ENCODE peak calls at places on chromosomes 6 and 20, in eight cellular contexts. One of them, this sample, is unnamed.

GRCh38 chr6:56699066-56699654 is 56.5 kb upstream of the DST start:
- DNase-seq in fibroblast of lung: no peak
- DNase-seq in CD8-positive, alpha-beta T cell: no peak
- DNase-seq in GM23338: no peak
- DNase-seq in mucosa of descending colon: no peak
- DNase-seq in HFFc6: peak
- DNase-seq in cardiac muscle cell: peak
- DNase-seq in GM13977: peak
- DNase-seq in this sample: no peak

GRCh38 chr6:134720353-134721094 is 229.4 kb downstream of the ALDH8A1 start:
- DNase-seq in cardiac muscle cell: peak
- DNase-seq in mucosa of descending colon: no peak
- DNase-seq in CD8-positive, alpha-beta T cell: no peak
- DNase-seq in HFFc6: no peak
- DNase-seq in GM13977: no peak
- DNase-seq in GM23338: no peak
- DNase-seq in fibroblast of lung: no peak
- DNase-seq in this sample: no peak

GRCh38 chr6:69308584-69308983 is 488.2 kb downstream of the LMBRD1 start:
- DNase-seq in GM13977: no peak
- DNase-seq in mucosa of descending colon: no peak
- DNase-seq in CD8-positive, alpha-beta T cell: no peak
- DNase-seq in HFFc6: no peak
- DNase-seq in fibroblast of lung: no peak
- DNase-seq in GM23338: no peak
- DNase-seq in cardiac muscle cell: no peak
- DNase-seq in this sample: no peak

GRCh38 chr20:2815242-2815900 is 584 bp downstream of the C20orf141 start:
- DNase-seq in HFFc6: no peak
- DNase-seq in fibroblast of lung: no peak
- DNase-seq in GM23338: no peak
- DNase-seq in GM13977: no peak
- DNase-seq in cardiac muscle cell: no peak
- DNase-seq in mucosa of descending colon: no peak
- DNase-seq in CD8-positive, alpha-beta T cell: no peak
- DNase-seq in this sample: no peak

GRCh38 chr20:62664316-62664971 is 22.1 kb downstream of the SLCO4A1 start:
- DNase-seq in CD8-positive, alpha-beta T cell: no peak
- DNase-seq in HFFc6: no peak
- DNase-seq in mucosa of descending colon: no peak
- DNase-seq in cardiac muscle cell: no peak
- DNase-seq in GM13977: no peak
- DNase-seq in GM23338: no peak
- DNase-seq in fibroblast of lung: no peak
- DNase-seq in this sample: no peak

GRCh38 chr6:137493218-137494038 is 766 bp downstream of the OLIG3 start:
- DNase-seq in GM13977: peak
- DNase-seq in mucosa of descending colon: peak
- DNase-seq in cardiac muscle cell: no peak
- DNase-seq in CD8-positive, alpha-beta T cell: no peak
- DNase-seq in fibroblast of lung: no peak
- DNase-seq in HFFc6: no peak
- DNase-seq in GM23338: peak
- DNase-seq in this sample: no peak

GRCh38 chr20:43755390-43755789 is 28.6 kb upstream of the GTSF1L start:
- DNase-seq in cardiac muscle cell: peak
- DNase-seq in GM13977: no peak
- DNase-seq in GM23338: no peak
- DNase-seq in fibroblast of lung: peak
- DNase-seq in CD8-positive, alpha-beta T cell: no peak
- DNase-seq in mucosa of descending colon: no peak
- DNase-seq in HFFc6: peak
- DNase-seq in this sample: no peak

GRCh38 chr6:116969211-116969863 is 92.3 kb downstream of the RFX6 start:
- DNase-seq in HFFc6: peak
- DNase-seq in CD8-positive, alpha-beta T cell: no peak
- DNase-seq in GM13977: peak
- DNase-seq in GM23338: peak
- DNase-seq in fibroblast of lung: peak
- DNase-seq in mucosa of descending colon: no peak
- DNase-seq in cardiac muscle cell: peak
- DNase-seq in this sample: peak

GRCh38 chr20:21099653-21100589 is 6.2 kb downstream of the LINC00237 start:
- DNase-seq in fibroblast of lung: no peak
- DNase-seq in CD8-positive, alpha-beta T cell: peak
- DNase-seq in HFFc6: no peak
- DNase-seq in GM13977: peak
- DNase-seq in cardiac muscle cell: peak
- DNase-seq in mucosa of descending colon: peak
- DNase-seq in GM23338: peak
- DNase-seq in this sample: no peak

GRCh38 chr6:165820934-165821333 is 157.9 kb upstream of the PDE10A start:
- DNase-seq in CD8-positive, alpha-beta T cell: no peak
- DNase-seq in GM23338: no peak
- DNase-seq in GM13977: no peak
- DNase-seq in cardiac muscle cell: no peak
- DNase-seq in HFFc6: no peak
- DNase-seq in fibroblast of lung: no peak
- DNase-seq in mucosa of descending colon: no peak
- DNase-seq in this sample: no peak

GRCh38 chr6:193773-194310 is 98.4 kb upstream of the DUSP22 start:
- DNase-seq in GM13977: peak
- DNase-seq in fibroblast of lung: no peak
- DNase-seq in cardiac muscle cell: no peak
- DNase-seq in HFFc6: no peak
- DNase-seq in CD8-positive, alpha-beta T cell: peak
- DNase-seq in mucosa of descending colon: no peak
- DNase-seq in GM23338: no peak
- DNase-seq in this sample: no peak

GRCh38 chr6:135475292-135475886 is 22.2 kb downstream of the AHI1 start:
- DNase-seq in HFFc6: peak
- DNase-seq in CD8-positive, alpha-beta T cell: no peak
- DNase-seq in GM13977: no peak
- DNase-seq in mucosa of descending colon: no peak
- DNase-seq in fibroblast of lung: no peak
- DNase-seq in cardiac muscle cell: no peak
- DNase-seq in GM23338: no peak
- DNase-seq in this sample: peak

GRCh38 chr6:708237-708598 is 15.3 kb upstream of the EXOC2 start:
- DNase-seq in mucosa of descending colon: no peak
- DNase-seq in CD8-positive, alpha-beta T cell: no peak
- DNase-seq in GM23338: no peak
- DNase-seq in HFFc6: no peak
- DNase-seq in GM13977: no peak
- DNase-seq in cardiac muscle cell: no peak
- DNase-seq in fibroblast of lung: no peak
- DNase-seq in this sample: no peak

GRCh38 chr6:170067257-170067656 is 223.6 kb downstream of the DLL1 start:
- DNase-seq in fibroblast of lung: no peak
- DNase-seq in GM23338: no peak
- DNase-seq in GM13977: no peak
- DNase-seq in CD8-positive, alpha-beta T cell: no peak
- DNase-seq in cardiac muscle cell: peak
- DNase-seq in mucosa of descending colon: no peak
- DNase-seq in HFFc6: no peak
- DNase-seq in this sample: no peak

GRCh38 chr6:168045706-168046620 is 33.0 kb downstream of the FRMD1 start:
- DNase-seq in HFFc6: no peak
- DNase-seq in fibroblast of lung: no peak
- DNase-seq in cardiac muscle cell: peak
- DNase-seq in GM23338: no peak
- DNase-seq in GM13977: no peak
- DNase-seq in mucosa of descending colon: peak
- DNase-seq in CD8-positive, alpha-beta T cell: no peak
- DNase-seq in this sample: no peak

GRCh38 chr6:29447670-29448069 is 8.6 kb downstream of the OR10C1 start:
- DNase-seq in fibroblast of lung: no peak
- DNase-seq in cardiac muscle cell: no peak
- DNase-seq in mucosa of descending colon: no peak
- DNase-seq in CD8-positive, alpha-beta T cell: no peak
- DNase-seq in GM13977: no peak
- DNase-seq in GM23338: peak
- DNase-seq in HFFc6: no peak
- DNase-seq in this sample: no peak

GRCh38 chr6:167836722-167837121 is 10.0 kb downstream of the AFDN start:
- DNase-seq in cardiac muscle cell: no peak
- DNase-seq in GM23338: no peak
- DNase-seq in HFFc6: no peak
- DNase-seq in CD8-positive, alpha-beta T cell: no peak
- DNase-seq in fibroblast of lung: no peak
- DNase-seq in mucosa of descending colon: no peak
- DNase-seq in GM13977: no peak
- DNase-seq in this sample: no peak

DNA sequence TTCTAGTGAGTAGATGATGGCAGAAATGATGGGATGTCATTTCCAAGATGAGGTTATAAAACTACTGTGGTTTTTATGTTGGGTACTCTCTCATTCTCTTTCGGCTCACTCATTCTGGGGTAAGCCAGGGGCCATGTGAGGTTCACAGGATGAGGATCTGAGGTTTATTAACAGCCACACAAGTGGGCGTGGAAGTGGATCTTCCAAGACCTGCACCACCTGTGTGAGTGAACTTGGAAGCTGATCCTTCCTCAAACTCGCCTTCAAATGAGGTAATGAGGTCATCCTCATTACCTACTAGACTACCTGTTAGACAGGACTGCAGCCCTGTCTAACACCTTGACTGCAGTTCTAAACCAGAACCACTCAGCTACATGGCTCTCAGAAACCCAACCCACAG is 45.1 kb upstream of the TAGAP start:
- DNase-seq in GM13977: no peak
- DNase-seq in fibroblast of lung: no peak
- DNase-seq in GM23338: no peak
- DNase-seq in HFFc6: no peak
- DNase-seq in mucosa of descending colon: no peak
- DNase-seq in CD8-positive, alpha-beta T cell: no peak
- DNase-seq in cardiac muscle cell: no peak
- DNase-seq in this sample: no peak
- TF ChIP-seq CTCF in GM13977: no peak
- TF ChIP-seq CTCF in fibroblast of lung: no peak
- TF ChIP-seq CTCF in GM23338: no peak
- TF ChIP-seq CTCF in HFFc6: no peak
- TF ChIP-seq CTCF in mucosa of descending colon: no peak
- TF ChIP-seq CTCF in CD8-positive, alpha-beta T cell: no peak
- TF ChIP-seq CTCF in cardiac muscle cell: no peak
- TF ChIP-seq CTCF in this sample: no peak

DNA sequence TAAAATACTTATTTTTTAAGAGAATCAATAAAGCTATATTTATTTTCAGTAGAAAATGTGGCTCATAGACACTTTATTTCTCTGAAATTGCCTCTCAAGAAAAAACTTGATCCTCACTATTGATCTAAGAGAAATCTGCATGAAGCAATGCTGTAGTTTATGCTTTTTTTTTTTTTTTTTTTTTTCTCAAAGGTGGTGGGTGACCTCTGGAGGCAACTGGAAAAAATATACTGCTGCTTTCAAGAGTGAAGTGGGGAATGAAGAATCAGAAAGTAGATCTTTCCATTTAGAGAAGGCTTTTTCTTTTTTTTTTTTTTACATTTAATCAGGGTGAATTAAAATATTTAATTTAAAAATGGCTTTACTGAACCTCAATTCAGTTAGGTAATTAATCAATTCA is 169.3 kb downstream of the SLC16A10 start:
- DNase-seq in HFFc6: no peak
- DNase-seq in mucosa of descending colon: no peak
- DNase-seq in fibroblast of lung: no peak
- DNase-seq in GM13977: no peak
- DNase-seq in cardiac muscle cell: peak
- DNase-seq in CD8-positive, alpha-beta T cell: no peak
- DNase-seq in GM23338: no peak
- DNase-seq in this sample: no peak
- TF ChIP-seq CTCF in HFFc6: peak
- TF ChIP-seq CTCF in mucosa of descending colon: no peak
- TF ChIP-seq CTCF in fibroblast of lung: no peak
- TF ChIP-seq CTCF in GM13977: no peak
- TF ChIP-seq CTCF in cardiac muscle cell: no peak
- TF ChIP-seq CTCF in CD8-positive, alpha-beta T cell: no peak
- TF ChIP-seq CTCF in GM23338: no peak
- TF ChIP-seq CTCF in this sample: peak

GRCh38 chr20:57509665-57510237 is 15.2 kb downstream of the CTCFL start:
- DNase-seq in GM13977: no peak
- DNase-seq in cardiac muscle cell: peak
- DNase-seq in CD8-positive, alpha-beta T cell: no peak
- DNase-seq in fibroblast of lung: no peak
- DNase-seq in mucosa of descending colon: no peak
- DNase-seq in HFFc6: no peak
- DNase-seq in GM23338: peak
- DNase-seq in this sample: no peak
- TF ChIP-seq CTCF in GM13977: peak
- TF ChIP-seq CTCF in cardiac muscle cell: peak
- TF ChIP-seq CTCF in CD8-positive, alpha-beta T cell: no peak
- TF ChIP-seq CTCF in fibroblast of lung: peak
- TF ChIP-seq CTCF in mucosa of descending colon: peak
- TF ChIP-seq CTCF in HFFc6: peak
- TF ChIP-seq CTCF in GM23338: peak
- TF ChIP-seq CTCF in this sample: peak

GRCh38 chr6:24910850-24911712 is 24.7 kb downstream of the RIPOR2 start:
- DNase-seq in GM13977: peak
- DNase-seq in mucosa of descending colon: peak
- DNase-seq in GM23338: peak
- DNase-seq in CD8-positive, alpha-beta T cell: peak
- DNase-seq in HFFc6: no peak
- DNase-seq in cardiac muscle cell: peak
- DNase-seq in fibroblast of lung: peak
- DNase-seq in this sample: no peak

GRCh38 chr6:24911983-24912382 is 23.8 kb downstream of the RIPOR2 start:
- DNase-seq in HFFc6: no peak
- DNase-seq in CD8-positive, alpha-beta T cell: no peak
- DNase-seq in mucosa of descending colon: no peak
- DNase-seq in GM23338: no peak
- DNase-seq in GM13977: no peak
- DNase-seq in cardiac muscle cell: no peak
- DNase-seq in fibroblast of lung: no peak
- DNase-seq in this sample: no peak

GRCh38 chr6:24908555-24908954 is 27.2 kb downstream of the RIPOR2 start:
- DNase-seq in fibroblast of lung: no peak
- DNase-seq in GM23338: no peak
- DNase-seq in GM13977: no peak
- DNase-seq in HFFc6: peak
- DNase-seq in CD8-positive, alpha-beta T cell: no peak
- DNase-seq in cardiac muscle cell: no peak
- DNase-seq in mucosa of descending colon: no peak
- DNase-seq in this sample: no peak

GRCh38 chr6:24909281-24910216 is 26.2 kb downstream of the RIPOR2 start:
- DNase-seq in CD8-positive, alpha-beta T cell: peak
- DNase-seq in GM23338: peak
- DNase-seq in mucosa of descending colon: no peak
- DNase-seq in fibroblast of lung: no peak
- DNase-seq in cardiac muscle cell: no peak
- DNase-seq in GM13977: no peak
- DNase-seq in HFFc6: no peak
- DNase-seq in this sample: no peak

DNA sequence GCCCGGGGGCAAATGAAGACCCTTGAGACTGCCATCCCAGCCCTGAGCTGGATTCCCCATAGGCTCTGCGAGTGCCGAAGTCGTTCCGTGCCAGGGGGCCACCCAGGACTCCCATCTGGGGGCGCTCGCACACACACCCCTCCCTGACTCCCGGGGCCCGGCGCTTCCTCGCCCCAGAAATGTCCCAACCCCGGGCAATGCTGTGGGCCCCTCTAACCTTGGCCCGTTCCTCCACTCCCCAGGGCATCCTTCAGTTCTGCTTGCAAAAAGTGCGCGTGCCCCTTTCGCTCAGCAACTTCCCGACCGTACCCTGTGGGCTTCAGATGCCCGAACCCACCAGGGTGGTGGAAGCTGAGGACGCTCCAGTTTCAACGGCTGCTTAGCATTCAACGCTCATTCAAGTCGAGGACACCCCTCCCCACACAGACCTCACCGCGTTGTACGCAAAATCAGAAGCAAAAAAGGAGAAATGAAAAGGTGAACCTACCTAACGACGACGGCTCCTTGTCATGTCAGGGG is 25.4 kb downstream of the RIPOR2 start:
- DNase-seq in mucosa of descending colon: peak
- DNase-seq in HFFc6: no peak
- DNase-seq in GM13977: peak
- DNase-seq in GM23338: peak
- DNase-seq in fibroblast of lung: peak
- DNase-seq in cardiac muscle cell: peak
- DNase-seq in CD8-positive, alpha-beta T cell: peak
- DNase-seq in this sample: no peak
- TF ChIP-seq CTCF in mucosa of descending colon: no peak
- TF ChIP-seq CTCF in HFFc6: peak
- TF ChIP-seq CTCF in GM13977: peak
- TF ChIP-seq CTCF in GM23338: peak
- TF ChIP-seq CTCF in fibroblast of lung: no peak
- TF ChIP-seq CTCF in cardiac muscle cell: peak
- TF ChIP-seq CTCF in CD8-positive, alpha-beta T cell: no peak
- TF ChIP-seq CTCF in this sample: peak